ENCODE peak calls at places on chromosome 1, in ten cellular contexts. O, Z, U, N, H, Y, K, G, E and Q are unnamed samples.

GRCh38 chr1:214525535-214526019 is 25.8 kb downstream of the PTPN14 start:
- ATAC-seq in U (no peak), E (no peak), Y (no peak), H (no peak), Z (no peak), O (peak; percentile 87), G (peak; percentile 81), N (no peak), K (no peak), Q (no peak)

GRCh38 chr1:183577897-183578470 is 12.3 kb downstream of the NCF2 start:
- ATAC-seq in N (no peak), K (no peak), Y (no peak), Z (no peak), E (no peak), O (no peak), H (no peak), U (no peak), G (no peak), Q (peak; percentile 17)

GRCh38 chr1:11882814-11883538 is 24.2 kb upstream of the NPPB start:
- ATAC-seq in E (peak; percentile 81), K (peak; percentile 70), G (peak; percentile 71), Y (peak; percentile 35), N (peak; percentile 18), U (peak; percentile 32), O (peak; percentile 10), H (peak; percentile 85), Z (peak; percentile 89), Q (no peak)

GRCh38 chr1:205604825-205605544 is 26.8 kb downstream of the ELK4 start:
- ATAC-seq in O (no peak), Y (no peak), U (no peak), N (peak; percentile 48), K (no peak), G (no peak), Z (no peak), H (no peak), E (no peak), Q (no peak)

GRCh38 chr1:13783551-13783950 is 83.6 kb downstream of the PRDM2 start:
- ATAC-seq in H (no peak), G (no peak), K (no peak), O (no peak), E (no peak), U (no peak), Z (no peak), Y (no peak), N (no peak), Q (no peak)

GRCh38 chr1:177181280-177181630 is 10.5 kb downstream of the BRINP2 start:
- ATAC-seq in O (no peak), N (peak; percentile 5), U (peak; percentile 47), H (peak; percentile 12), K (peak; percentile 38), E (peak; percentile 74), Y (peak; percentile 36), G (peak; percentile 35), Z (no peak), Q (peak; percentile 20)

GRCh38 chr1:109350182-109350581 is 43.4 kb upstream of the MYBPHL start:
- ATAC-seq in Y (no peak), K (no peak), Z (no peak), N (no peak), E (no peak), G (no peak), U (no peak), O (no peak), H (no peak), Q (no peak)

GRCh38 chr1:159091547-159092397 is 15.2 kb upstream of the AIM2 start:
- ATAC-seq in O (no peak), U (no peak), Z (no peak), K (no peak), G (peak; percentile 21), N (no peak), E (no peak), H (no peak), Y (no peak), Q (no peak)

GRCh38 chr1:230883964-230884363 is 15.6 kb upstream of the C1orf198 start:
- ATAC-seq in U (no peak), Y (no peak), E (no peak), H (no peak), O (no peak), K (no peak), G (no peak), Z (no peak), N (no peak), Q (peak; percentile 49)

GRCh38 chr1:46133181-46133658 is 791 bp upstream of the PIK3R3 start:
- ATAC-seq in K (peak; percentile 68), O (peak; percentile 64), E (peak; percentile 71), U (peak; percentile 83), Y (peak; percentile 58), G (peak; percentile 74), N (peak; percentile 69), Z (peak; percentile 75), H (peak; percentile 33), Q (peak; percentile 61)
- TF ChIP-seq POLR2A in K (no peak), O (peak; percentile 18), E (no peak), U (peak; percentile 4), Y (no peak), G (no peak), N (no peak), Z (no peak), H (no peak), Q (no peak)

GRCh38 chr1:54340876-54341275 is 65.3 kb downstream of the SSBP3 start:
- ATAC-seq in O (peak; percentile 29), H (no peak), Z (no peak), G (no peak), N (no peak), E (no peak), U (no peak), K (no peak), Y (no peak), Q (no peak)
- H3K4me1 ChIP-seq in O (peaks cover 71% of the 10 kb centered on the region), H (peaks cover 25% of the 10 kb centered on the region), Z (peaks cover under 1% of the 10 kb centered on the region), G (no peaks in the 10 kb centered on the region), N (peaks cover 24% of the 10 kb centered on the region), E (peaks cover 13% of the 10 kb centered on the region), U (no peaks in the 10 kb centered on the region), K (peaks cover 53% of the 10 kb centered on the region), Y (no peaks in the 10 kb centered on the region), Q (peaks cover 18% of the 10 kb centered on the region)

GRCh38 chr1:207329469-207329868 is 8.0 kb downstream of the CD55 start:
- ATAC-seq in E (no peak), N (peak; percentile 2), O (no peak), K (no peak), Z (no peak), H (no peak), U (peak; percentile 36), G (peak; percentile 3), Y (no peak), Q (no peak)
- TF ChIP-seq POLR2A in E (no peak), N (no peak), O (no peak), K (no peak), Z (no peak), H (no peak), U (no peak), G (no peak), Y (no peak), Q (no peak)

DNA sequence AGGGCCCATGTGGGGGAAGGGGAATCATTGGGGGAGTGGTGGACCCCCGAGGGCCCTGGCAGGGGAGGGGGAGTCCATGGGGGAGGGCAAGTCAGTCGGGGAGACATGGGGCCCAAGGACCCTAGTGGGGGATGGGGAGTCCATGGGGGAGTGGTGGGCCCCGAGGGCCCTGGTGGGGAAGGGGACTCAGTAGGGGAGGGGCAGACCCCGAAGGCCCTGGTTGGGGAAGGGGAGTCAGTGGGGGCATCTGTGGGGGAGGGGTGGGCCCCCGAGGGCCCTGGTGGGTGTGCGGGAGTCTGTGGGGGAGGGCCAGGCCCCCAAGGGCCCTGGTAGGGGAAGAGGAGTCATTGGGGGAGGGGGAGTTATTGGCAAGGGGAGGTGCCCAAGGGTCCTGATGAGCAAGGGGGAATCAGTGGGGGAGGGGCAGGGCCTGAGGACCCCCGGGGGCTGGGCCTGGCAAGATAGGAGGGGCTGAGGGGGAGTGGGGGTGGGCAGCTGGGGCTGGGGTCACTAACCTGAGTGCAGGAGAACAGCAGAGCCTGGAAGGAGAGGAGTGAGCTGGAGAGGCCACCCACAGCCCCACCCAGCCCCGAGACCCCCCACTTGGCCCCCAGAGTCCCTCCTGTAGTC is 2.1 kb downstream of the MXRA8 start:
- ATAC-seq in H (no peak), U (no peak), O (no peak), G (no peak), Z (no peak), Y (no peak), N (no peak), E (no peak), K (no peak), Q (no peak)
- H3K4me1 ChIP-seq in H (peaks cover 22% of the 10 kb centered on the region), U (peaks cover 43% of the 10 kb centered on the region), O (peaks cover 48% of the 10 kb centered on the region), G (peaks cover 5% of the 10 kb centered on the region), Z (peaks cover 70% of the 10 kb centered on the region), Y (no peaks in the 10 kb centered on the region), N (peaks cover 40% of the 10 kb centered on the region), E (peaks cover 60% of the 10 kb centered on the region), K (peaks cover 65% of the 10 kb centered on the region), Q (no peaks in the 10 kb centered on the region)

DNA sequence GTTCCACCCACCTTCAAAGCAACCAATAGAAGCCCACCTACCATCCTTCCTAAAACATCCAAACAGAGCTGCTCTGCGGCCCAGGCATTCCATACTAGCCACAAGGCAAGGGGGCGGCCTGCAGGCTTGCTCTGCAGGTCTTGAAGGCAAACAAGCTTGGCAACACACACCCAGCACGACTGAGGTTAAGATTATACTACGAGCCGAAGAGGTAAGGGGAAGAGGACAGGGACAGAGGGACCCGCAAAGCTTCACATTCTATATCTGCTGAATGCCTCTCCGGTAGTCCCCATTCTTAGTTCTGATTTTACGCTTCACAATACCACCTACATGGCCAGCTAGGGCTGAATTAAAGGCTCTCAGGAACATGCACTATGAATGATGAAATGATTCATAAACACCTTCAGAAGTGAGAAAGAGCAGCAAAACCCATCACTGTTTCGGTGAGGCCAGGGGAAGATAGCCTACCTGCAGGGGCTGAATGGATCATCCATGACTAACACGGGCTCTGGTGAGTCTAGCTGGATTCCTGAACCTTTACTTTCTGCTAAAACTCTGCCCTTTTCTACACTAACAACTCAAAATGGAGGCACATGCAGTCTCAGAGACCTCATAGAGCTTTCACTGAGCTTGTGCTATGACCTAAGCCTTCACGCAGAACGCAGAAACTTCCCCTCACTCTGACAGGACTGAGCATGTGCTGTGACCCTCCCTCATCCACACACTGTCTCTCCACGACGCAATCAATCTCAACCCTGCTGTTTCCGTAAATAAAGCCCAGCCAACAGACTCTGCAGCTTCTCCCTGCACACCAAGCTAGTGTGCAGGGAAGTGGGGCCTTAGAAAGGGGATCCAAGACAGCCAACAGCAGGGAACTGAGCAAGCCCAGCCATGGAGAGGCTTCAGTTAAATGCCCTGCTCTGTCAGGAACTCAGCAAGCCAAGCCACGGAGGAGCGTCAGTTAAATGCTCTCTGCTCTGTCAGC is 207.7 kb downstream of the SLC45A1 start:
- ATAC-seq in K (peak; percentile 99), Y (peak; percentile 99), H (peak; percentile 95), O (peak; percentile 97), G (peak; percentile 85), N (peak; percentile 99), U (peak; percentile 95), Z (peak; percentile 95), E (peak; percentile 90), Q (peak; percentile 95)
- TF ChIP-seq POLR2A in K (no peak), Y (peak; percentile 32), H (peak; percentile 67), O (peak; percentile 52), G (no peak), N (peak; percentile 56), U (no peak), Z (no peak), E (no peak), Q (peak; percentile 33)